ENCODE peak calls at places on chromosome 19, in eight cellular contexts. One of them, this sample, is unnamed.

GRCh38 chr19:5097331-5097930 is 128.5 kb downstream of the KDM4B start:
- DNase-seq in left ventricle myocardium superior: no peak
- DNase-seq in iPS-NIHi11: no peak
- DNase-seq in fibroblast of the conjunctiva: no peak
- DNase-seq in NCI-H510A treated with DMSO at 0.1 percent for 48 hours: no peak
- DNase-seq in cardiac fibroblast: no peak
- DNase-seq in CD8-positive, alpha-beta memory T cell: no peak
- DNase-seq in H7: no peak
- DNase-seq in this sample: no peak

GRCh38 chr19:3862826-3863500 is 5.9 kb downstream of the ZFR2 start:
- DNase-seq in cardiac fibroblast: no peak
- DNase-seq in NCI-H510A treated with DMSO at 0.1 percent for 48 hours: no peak
- DNase-seq in iPS-NIHi11: no peak
- DNase-seq in left ventricle myocardium superior: no peak
- DNase-seq in CD8-positive, alpha-beta memory T cell: no peak
- DNase-seq in H7: peak
- DNase-seq in fibroblast of the conjunctiva: no peak
- DNase-seq in this sample: no peak

GRCh38 chr19:54415208-54415900 is at the start of gene TTYH1:
- DNase-seq in H7: peak
- DNase-seq in CD8-positive, alpha-beta memory T cell: peak
- DNase-seq in fibroblast of the conjunctiva: no peak
- DNase-seq in left ventricle myocardium superior: no peak
- DNase-seq in cardiac fibroblast: no peak
- DNase-seq in NCI-H510A treated with DMSO at 0.1 percent for 48 hours: no peak
- DNase-seq in iPS-NIHi11: peak
- DNase-seq in this sample: no peak

GRCh38 chr19:47176071-47176626 is 45.5 kb downstream of the SAE1 start:
- DNase-seq in CD8-positive, alpha-beta memory T cell: no peak
- DNase-seq in left ventricle myocardium superior: no peak
- DNase-seq in fibroblast of the conjunctiva: no peak
- DNase-seq in cardiac fibroblast: peak
- DNase-seq in iPS-NIHi11: no peak
- DNase-seq in NCI-H510A treated with DMSO at 0.1 percent for 48 hours: no peak
- DNase-seq in H7: no peak
- DNase-seq in this sample: no peak

GRCh38 chr19:44072543-44073401 is 813 bp downstream of the ZNF284 start:
- DNase-seq in left ventricle myocardium superior: no peak
- DNase-seq in H7: peak
- DNase-seq in fibroblast of the conjunctiva: no peak
- DNase-seq in CD8-positive, alpha-beta memory T cell: no peak
- DNase-seq in NCI-H510A treated with DMSO at 0.1 percent for 48 hours: no peak
- DNase-seq in cardiac fibroblast: peak
- DNase-seq in iPS-NIHi11: no peak
- DNase-seq in this sample: no peak

GRCh38 chr19:41233748-41234240 is 14.8 kb downstream of the AXL start:
- DNase-seq in fibroblast of the conjunctiva: no peak
- DNase-seq in CD8-positive, alpha-beta memory T cell: no peak
- DNase-seq in cardiac fibroblast: no peak
- DNase-seq in H7: no peak
- DNase-seq in iPS-NIHi11: no peak
- DNase-seq in NCI-H510A treated with DMSO at 0.1 percent for 48 hours: no peak
- DNase-seq in left ventricle myocardium superior: no peak
- DNase-seq in this sample: peak

GRCh38 chr19:46935066-46935663 is 74.4 kb downstream of the ARHGAP35 start:
- DNase-seq in left ventricle myocardium superior: no peak
- DNase-seq in fibroblast of the conjunctiva: no peak
- DNase-seq in iPS-NIHi11: no peak
- DNase-seq in NCI-H510A treated with DMSO at 0.1 percent for 48 hours: no peak
- DNase-seq in H7: no peak
- DNase-seq in CD8-positive, alpha-beta memory T cell: peak
- DNase-seq in cardiac fibroblast: no peak
- DNase-seq in this sample: no peak

GRCh38 chr19:30522359-30522758 is 150.2 kb downstream of the ZNF536 start:
- DNase-seq in left ventricle myocardium superior: no peak
- DNase-seq in iPS-NIHi11: no peak
- DNase-seq in fibroblast of the conjunctiva: no peak
- DNase-seq in CD8-positive, alpha-beta memory T cell: no peak
- DNase-seq in NCI-H510A treated with DMSO at 0.1 percent for 48 hours: no peak
- DNase-seq in H7: no peak
- DNase-seq in cardiac fibroblast: no peak
- DNase-seq in this sample: no peak

GRCh38 chr19:45733160-45733810 is at the start of gene MEIOSIN:
- DNase-seq in H7: peak
- DNase-seq in left ventricle myocardium superior: no peak
- DNase-seq in iPS-NIHi11: no peak
- DNase-seq in fibroblast of the conjunctiva: no peak
- DNase-seq in NCI-H510A treated with DMSO at 0.1 percent for 48 hours: no peak
- DNase-seq in cardiac fibroblast: no peak
- DNase-seq in CD8-positive, alpha-beta memory T cell: no peak
- DNase-seq in this sample: no peak